ENCODE peak calls at places on chromosomes 5 and 9, in six cellular contexts. One of them, this sample, is unnamed.
A peak's percentile ranks its signal among the peaks of the same experiment; 100 is the strongest.

GRCh38 chr5:16345454-16345853 is 120.1 kb downstream of the ZNF622 start:
- DNase-seq in mucosa of descending colon: no peak
- DNase-seq in tibial artery: no peak
- DNase-seq in fibroblast of mammary gland: peak; percentile 4
- DNase-seq in GM23338: peak; percentile 35
- DNase-seq in breast epithelium: no peak
- DNase-seq in this sample: no peak

GRCh38 chr9:74804018-74804385 is 83.7 kb downstream of the TRPM6 start:
- DNase-seq in mucosa of descending colon: no peak
- DNase-seq in tibial artery: no peak
- DNase-seq in fibroblast of mammary gland: no peak
- DNase-seq in GM23338: no peak
- DNase-seq in breast epithelium: no peak
- DNase-seq in this sample: no peak

GRCh38 chr5:58735637-58736036 is 152.8 kb downstream of the RAB3C start:
- DNase-seq in mucosa of descending colon: no peak
- DNase-seq in tibial artery: no peak
- DNase-seq in fibroblast of mammary gland: no peak
- DNase-seq in GM23338: no peak
- DNase-seq in breast epithelium: no peak
- DNase-seq in this sample: no peak

GRCh38 chr5:60178101-60178500 is 284.6 kb upstream of the PDE4D start:
- DNase-seq in mucosa of descending colon: no peak
- DNase-seq in tibial artery: no peak
- DNase-seq in fibroblast of mammary gland: no peak
- DNase-seq in GM23338: no peak
- DNase-seq in breast epithelium: no peak
- DNase-seq in this sample: no peak

GRCh38 chr5:131245948-131246347 is 17.9 kb upstream of the CDC42SE2 start:
- DNase-seq in mucosa of descending colon: peak; percentile 70
- DNase-seq in tibial artery: no peak
- DNase-seq in fibroblast of mammary gland: no peak
- DNase-seq in GM23338: no peak
- DNase-seq in breast epithelium: no peak
- DNase-seq in this sample: no peak

GRCh38 chr9:13282998-13283397 is 3.5 kb upstream of the MPDZ start:
- DNase-seq in mucosa of descending colon: no peak
- DNase-seq in tibial artery: no peak
- DNase-seq in fibroblast of mammary gland: no peak
- DNase-seq in GM23338: no peak
- DNase-seq in breast epithelium: no peak
- DNase-seq in this sample: no peak

GRCh38 chr5:101687630-101688029 is 608.5 kb downstream of the SLCO4C1 start:
- DNase-seq in mucosa of descending colon: no peak
- DNase-seq in tibial artery: no peak
- DNase-seq in fibroblast of mammary gland: peak; percentile 29
- DNase-seq in GM23338: no peak
- DNase-seq in breast epithelium: no peak
- DNase-seq in this sample: no peak

GRCh38 chr5:57435701-57436134 is 46.9 kb downstream of the ACTBL2 start:
- DNase-seq in mucosa of descending colon: no peak
- DNase-seq in tibial artery: no peak
- DNase-seq in fibroblast of mammary gland: peak; percentile 80
- DNase-seq in GM23338: no peak
- DNase-seq in breast epithelium: no peak
- DNase-seq in this sample: peak; percentile 93

GRCh38 chr5:168779333-168779732 is 200.2 kb upstream of the PANK3 start:
- DNase-seq in mucosa of descending colon: no peak
- DNase-seq in tibial artery: no peak
- DNase-seq in fibroblast of mammary gland: no peak
- DNase-seq in GM23338: no peak
- DNase-seq in breast epithelium: no peak
- DNase-seq in this sample: no peak

GRCh38 chr5:1948663-1949191 is 66.0 kb upstream of the IRX4 start:
- DNase-seq in mucosa of descending colon: no peak
- DNase-seq in tibial artery: no peak
- DNase-seq in fibroblast of mammary gland: no peak
- DNase-seq in GM23338: no peak
- DNase-seq in breast epithelium: peak; percentile 50
- DNase-seq in this sample: no peak

GRCh38 chr9:79567671-79568098 is 4.1 kb upstream of the TLE4 start:
- DNase-seq in mucosa of descending colon: no peak
- DNase-seq in tibial artery: no peak
- DNase-seq in fibroblast of mammary gland: no peak
- DNase-seq in GM23338: peak; percentile 33
- DNase-seq in breast epithelium: no peak
- DNase-seq in this sample: no peak

GRCh38 chr9:86903461-86904010 is 43.8 kb downstream of the GAS1 start:
- DNase-seq in mucosa of descending colon: no peak
- DNase-seq in tibial artery: no peak
- DNase-seq in fibroblast of mammary gland: no peak
- DNase-seq in GM23338: peak; percentile 53
- DNase-seq in breast epithelium: no peak
- DNase-seq in this sample: no peak

GRCh38 chr9:121821326-121821725 is 169.9 kb downstream of the DAB2IP start:
- DNase-seq in mucosa of descending colon: no peak
- DNase-seq in tibial artery: no peak
- DNase-seq in fibroblast of mammary gland: no peak
- DNase-seq in GM23338: no peak
- DNase-seq in breast epithelium: no peak
- DNase-seq in this sample: no peak

GRCh38 chr5:178205749-178206047 is 1.4 kb downstream of the HNRNPAB start:
- DNase-seq in mucosa of descending colon: no peak
- DNase-seq in tibial artery: no peak
- DNase-seq in fibroblast of mammary gland: no peak
- DNase-seq in GM23338: no peak
- DNase-seq in breast epithelium: no peak
- DNase-seq in this sample: no peak

GRCh38 chr5:157358871-157359270 is 92.9 kb downstream of the CYFIP2 start:
- DNase-seq in mucosa of descending colon: no peak
- DNase-seq in tibial artery: no peak
- DNase-seq in fibroblast of mammary gland: no peak
- DNase-seq in GM23338: no peak
- DNase-seq in breast epithelium: no peak
- DNase-seq in this sample: no peak

DNA sequence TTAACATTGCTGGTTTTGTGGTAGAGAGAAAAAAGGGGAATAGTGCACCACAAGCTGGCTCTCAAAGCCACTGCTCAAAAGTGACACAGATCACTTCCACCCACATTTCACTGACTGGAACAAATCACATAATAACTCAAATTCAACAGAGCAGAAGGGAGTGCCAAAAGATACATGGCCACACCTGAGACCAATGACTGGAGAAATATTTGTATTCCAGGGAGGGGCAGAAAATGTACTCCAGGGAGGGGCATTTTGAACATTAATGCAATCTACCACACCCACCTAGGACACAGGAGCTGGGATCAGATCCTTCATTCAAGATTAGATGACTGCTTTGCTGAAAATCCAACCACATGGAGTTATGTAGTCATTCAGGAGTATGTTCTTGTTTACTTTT is 44.8 kb upstream of the ALDOB start:
- DNase-seq in mucosa of descending colon: no peak
- DNase-seq in tibial artery: no peak
- DNase-seq in fibroblast of mammary gland: no peak
- DNase-seq in GM23338: no peak
- DNase-seq in breast epithelium: no peak
- DNase-seq in this sample: no peak
- H3K4me3 ChIP-seq in mucosa of descending colon: no peak overlapping the region
- H3K4me3 ChIP-seq in tibial artery: no peak overlapping the region
- H3K4me3 ChIP-seq in fibroblast of mammary gland: no peak overlapping the region
- H3K4me3 ChIP-seq in GM23338: no peak overlapping the region
- H3K4me3 ChIP-seq in breast epithelium: no peak overlapping the region
- H3K4me3 ChIP-seq in this sample: no peak overlapping the region

DNA sequence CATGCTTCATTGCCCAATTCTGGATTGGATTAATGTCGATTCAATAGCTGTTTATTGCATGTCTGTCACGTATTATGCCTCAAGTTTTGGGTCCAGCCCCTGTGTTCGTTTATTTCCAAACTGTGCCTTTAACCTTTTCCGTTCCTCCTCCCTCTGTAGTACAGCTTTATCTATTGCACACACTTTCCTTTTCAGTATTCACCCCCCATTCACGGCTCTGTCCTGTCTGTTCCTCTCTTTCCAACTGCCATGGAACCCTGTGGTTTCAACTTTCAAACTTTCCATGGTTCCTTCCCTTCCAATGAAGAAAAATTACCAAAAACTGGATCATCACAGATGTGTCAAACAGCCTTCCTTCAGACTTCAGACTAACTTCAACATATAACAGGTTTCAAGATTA is 17.1 kb downstream of the SMARCA2 start:
- DNase-seq in mucosa of descending colon: no peak
- DNase-seq in tibial artery: no peak
- DNase-seq in fibroblast of mammary gland: no peak
- DNase-seq in GM23338: no peak
- DNase-seq in breast epithelium: no peak
- DNase-seq in this sample: no peak
- TF ChIP-seq CTCF in mucosa of descending colon: no peak
- TF ChIP-seq CTCF in tibial artery: no peak
- TF ChIP-seq CTCF in fibroblast of mammary gland: no peak
- TF ChIP-seq CTCF in GM23338: no peak
- TF ChIP-seq CTCF in breast epithelium: no peak
- TF ChIP-seq CTCF in this sample: no peak

DNA sequence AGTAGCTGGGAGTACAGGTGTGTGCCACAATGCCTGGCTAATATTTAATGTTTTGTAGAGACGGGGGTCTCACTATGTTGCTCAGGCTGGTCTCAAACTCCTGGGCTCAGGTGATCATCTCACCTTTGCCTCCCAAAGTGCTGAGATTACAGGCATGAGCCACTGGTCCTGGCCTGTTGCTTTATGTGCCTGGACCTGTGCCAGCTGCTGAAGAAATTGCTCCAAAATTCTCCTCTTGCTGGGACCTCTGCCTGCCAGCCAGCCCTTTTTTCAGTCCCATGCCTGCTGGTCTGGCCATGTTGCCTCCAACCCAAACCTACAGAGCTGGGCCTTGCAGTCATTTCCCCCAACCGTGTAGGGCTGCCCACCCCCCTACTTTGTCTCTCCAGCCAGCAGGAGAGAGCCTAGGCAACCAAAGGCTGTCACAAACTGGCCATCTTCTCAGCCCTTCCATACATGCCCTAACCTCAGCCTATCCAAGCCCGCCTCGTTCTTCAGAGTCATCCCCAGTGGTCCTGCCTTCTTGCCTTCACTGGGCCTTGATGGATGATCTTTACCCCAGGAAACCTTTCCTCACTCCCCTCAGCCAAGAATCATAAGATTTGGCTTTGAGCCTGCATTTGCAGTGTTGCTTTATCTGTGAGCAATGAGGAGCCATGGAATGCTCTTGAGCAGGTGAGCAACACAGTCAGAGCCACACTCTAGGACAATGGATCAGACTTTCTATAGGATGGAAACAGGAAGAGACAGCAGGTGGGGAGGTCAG is 27.4 kb upstream of the SYNPO start:
- DNase-seq in mucosa of descending colon: peak; percentile 63
- DNase-seq in tibial artery: peak; percentile 89
- DNase-seq in fibroblast of mammary gland: no peak
- DNase-seq in GM23338: no peak
- DNase-seq in breast epithelium: no peak
- DNase-seq in this sample: no peak
- H3K4me3 ChIP-seq in mucosa of descending colon: no peak overlapping the region
- H3K4me3 ChIP-seq in tibial artery: no peak overlapping the region
- H3K4me3 ChIP-seq in fibroblast of mammary gland: no peak overlapping the region
- H3K4me3 ChIP-seq in GM23338: no peak overlapping the region
- H3K4me3 ChIP-seq in breast epithelium: no peak overlapping the region
- H3K4me3 ChIP-seq in this sample: no peak overlapping the region

GRCh38 chr5:38382898-38383297 is 124.5 kb downstream of the EGFLAM start:
- DNase-seq in mucosa of descending colon: peak; percentile 43
- DNase-seq in tibial artery: peak; percentile 78
- DNase-seq in fibroblast of mammary gland: peak; percentile 73
- DNase-seq in GM23338: peak; percentile 94
- DNase-seq in breast epithelium: peak; percentile 22
- DNase-seq in this sample: no peak

GRCh38 chr5:38381361-38381760 is 123.0 kb downstream of the EGFLAM start:
- DNase-seq in mucosa of descending colon: no peak
- DNase-seq in tibial artery: no peak
- DNase-seq in fibroblast of mammary gland: no peak
- DNase-seq in GM23338: no peak
- DNase-seq in breast epithelium: no peak
- DNase-seq in this sample: no peak

GRCh38 chr5:38384396-38384795 is 126.0 kb downstream of the EGFLAM start:
- DNase-seq in mucosa of descending colon: no peak
- DNase-seq in tibial artery: no peak
- DNase-seq in fibroblast of mammary gland: no peak
- DNase-seq in GM23338: peak; percentile 6
- DNase-seq in breast epithelium: no peak
- DNase-seq in this sample: no peak

GRCh38 chr5:38380522-38380921 is 122.2 kb downstream of the EGFLAM start:
- DNase-seq in mucosa of descending colon: no peak
- DNase-seq in tibial artery: no peak
- DNase-seq in fibroblast of mammary gland: no peak
- DNase-seq in GM23338: no peak
- DNase-seq in breast epithelium: no peak
- DNase-seq in this sample: no peak

DNA sequence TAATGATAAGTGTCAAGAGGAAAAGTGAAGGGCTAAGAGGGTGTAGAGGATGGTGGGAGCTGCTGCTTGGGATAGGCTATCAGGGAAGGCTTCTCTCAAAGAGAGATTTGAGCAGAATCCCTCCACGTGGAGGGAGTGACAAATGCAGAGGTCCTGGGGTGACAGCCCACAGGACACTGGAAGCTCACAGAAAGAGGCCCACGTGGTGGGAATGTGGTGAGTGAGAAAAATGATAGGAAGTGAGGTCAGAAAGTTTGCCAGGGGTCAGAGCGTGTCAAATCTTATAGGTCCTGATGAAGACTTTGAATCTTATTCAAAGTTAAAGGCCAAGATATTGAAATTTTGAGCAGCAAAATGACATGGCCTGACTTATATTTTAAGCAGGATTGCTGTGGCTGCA is 125.3 kb downstream of the EGFLAM start:
- DNase-seq in mucosa of descending colon: no peak
- DNase-seq in tibial artery: no peak
- DNase-seq in fibroblast of mammary gland: no peak
- DNase-seq in GM23338: no peak
- DNase-seq in breast epithelium: no peak
- DNase-seq in this sample: no peak
- TF ChIP-seq CTCF in mucosa of descending colon: no peak
- TF ChIP-seq CTCF in tibial artery: no peak
- TF ChIP-seq CTCF in fibroblast of mammary gland: no peak
- TF ChIP-seq CTCF in GM23338: no peak
- TF ChIP-seq CTCF in breast epithelium: no peak
- TF ChIP-seq CTCF in this sample: no peak

GRCh38 chr9:91196103-91196761 is 165.5 kb downstream of the AUH start:
- DNase-seq in mucosa of descending colon: peak; percentile 31
- DNase-seq in tibial artery: no peak
- DNase-seq in fibroblast of mammary gland: peak; percentile 43
- DNase-seq in GM23338: no peak
- DNase-seq in breast epithelium: no peak
- DNase-seq in this sample: no peak
- H3K4me3 ChIP-seq in mucosa of descending colon: no peak overlapping the region
- H3K4me3 ChIP-seq in tibial artery: no peak overlapping the region
- H3K4me3 ChIP-seq in fibroblast of mammary gland: no peak overlapping the region
- H3K4me3 ChIP-seq in GM23338: no peak overlapping the region
- H3K4me3 ChIP-seq in breast epithelium: no peak overlapping the region
- H3K4me3 ChIP-seq in this sample: no peak overlapping the region